ENCODE peak calls at places on chromosomes 7 and 10, in seven cellular contexts. S is cerebellar cortex; M is activated CD8-positive, alpha-beta memory T cell treated with anti-CD3 and anti-CD28 coated beads for 24 hours; L is right atrium auricular region; R is stimulated activated CD8-positive, alpha-beta memory T cell treated with anti-CD3 and anti-CD28 coated beads, Interleukin-4, amount 100 ng/mL, for 24 hours; G is A673; I is RPMI7951. V is an unnamed sample.

GRCh38 chr10:132536241-132536963 is 1.2 kb upstream of the INPP5A start:
- DNase-seq in S (peak), M (no peak), R (no peak), G (no peak), I (no peak), L (no peak), V (peak)

GRCh38 chr7:36021917-36022550 is 131.0 kb upstream of the EEPD1 start:
- DNase-seq in L (no peak), M (no peak), I (no peak), R (no peak), S (peak), G (no peak), V (peak)

GRCh38 chr7:44196450-44196872 is 4.3 kb upstream of the YKT6 start:
- DNase-seq in I (peak), M (no peak), R (no peak), G (peak), S (peak), L (no peak), V (peak)

GRCh38 chr7:63080406-63080805 is 918.2 kb upstream of the ZNF722 start:
- DNase-seq in I (no peak), L (no peak), M (no peak), R (no peak), G (no peak), S (no peak), V (no peak)

GRCh38 chr10:68088744-68089143 is 13.7 kb upstream of the HERC4 start:
- DNase-seq in L (no peak), R (no peak), I (peak), S (no peak), M (no peak), G (peak), V (no peak)

GRCh38 chr7:4706384-4707032 is 24.4 kb downstream of the FOXK1 start:
- DNase-seq in R (no peak), M (no peak), I (no peak), S (no peak), G (peak), L (no peak), V (no peak)

GRCh38 chr7:128056901-128057300 is 25.7 kb upstream of the LRRC4 start:
- DNase-seq in R (no peak), S (no peak), I (peak), G (no peak), L (no peak), M (no peak), V (no peak)

GRCh38 chr7:47361746-47362215 is 220.1 kb downstream of the TNS3 start:
- DNase-seq in S (peak), I (peak), G (no peak), L (no peak), M (peak), R (peak), V (peak)

GRCh38 chr10:67815571-67816059 is 22.4 kb downstream of the DNAJC12 start:
- DNase-seq in L (no peak), I (no peak), M (no peak), R (no peak), S (no peak), G (peak), V (no peak)

GRCh38 chr7:18177815-18178660 is 150.4 kb upstream of the PRPS1L1 start:
- DNase-seq in I (peak), M (no peak), G (no peak), S (no peak), R (no peak), L (no peak), V (no peak)

GRCh38 chr10:112539340-112539739 is 92.3 kb downstream of the VTI1A start:
- DNase-seq in I (no peak), G (peak), R (no peak), S (no peak), M (no peak), L (no peak), V (no peak)

GRCh38 chr7:31104361-31105255 is 52.5 kb downstream of the ADCYAP1R1 start:
- DNase-seq in L (no peak), M (peak), R (no peak), S (no peak), I (no peak), G (no peak), V (no peak)

GRCh38 chr7:28599411-28599810 is 187.1 kb downstream of the CREB5 start:
- DNase-seq in L (no peak), M (no peak), R (no peak), S (no peak), I (no peak), G (no peak), V (no peak)

GRCh38 chr7:14270099-14270498 is 280.6 kb upstream of the ETV1 start:
- DNase-seq in S (no peak), L (no peak), R (no peak), I (no peak), M (no peak), G (no peak), V (no peak)

GRCh38 chr10:129393812-129394211 is 73.2 kb upstream of the MGMT start:
- DNase-seq in M (no peak), R (no peak), I (no peak), L (peak), S (no peak), G (no peak), V (no peak)

GRCh38 chr7:121126201-121126600 is 137.7 kb downstream of the CPED1 start:
- DNase-seq in M (no peak), G (no peak), I (no peak), R (no peak), L (no peak), S (no peak), V (no peak)

GRCh38 chr7:154929006-154929726 is 73.8 kb downstream of the PAXIP1 start:
- DNase-seq in R (no peak), G (peak), M (no peak), S (no peak), L (no peak), I (no peak), V (no peak)

GRCh38 chr10:113765910-113766309 is 14.4 kb downstream of the PLEKHS1 start:
- DNase-seq in I (no peak), L (no peak), R (no peak), G (no peak), S (no peak), M (no peak), V (no peak)

GRCh38 chr10:110834622-110835219 is 37.0 kb upstream of the PDCD4 start:
- DNase-seq in L (peak), I (no peak), R (no peak), S (no peak), G (peak), M (peak), V (no peak)

GRCh38 chr10:14074062-14074884 is 256.5 kb downstream of the FRMD4A start:
- DNase-seq in M (no peak), S (peak), G (peak), R (no peak), L (peak), I (peak), V (peak)

GRCh38 chr7:94177441-94177840 is 173.3 kb upstream of the BET1 start:
- DNase-seq in S (no peak), I (no peak), R (no peak), L (no peak), M (no peak), G (peak), V (no peak)

GRCh38 chr10:87761892-87762291 is 56.1 kb downstream of the ATAD1 start:
- DNase-seq in L (no peak), S (no peak), G (peak), M (no peak), I (peak), R (peak), V (no peak)

GRCh38 chr10:94614558-94614957 is 69.0 kb downstream of the HELLS start:
- DNase-seq in G (no peak), I (no peak), S (no peak), L (no peak), M (no peak), R (no peak), V (no peak)

GRCh38 chr10:125194814-125195213 is 34.5 kb upstream of the CTBP2 start:
- DNase-seq in L (no peak), I (no peak), S (no peak), R (no peak), G (no peak), M (no peak), V (no peak)

GRCh38 chr10:129063877-129064276 is 403.2 kb upstream of the MGMT start:
- DNase-seq in R (no peak), M (no peak), S (no peak), L (peak), G (no peak), I (no peak), V (no peak)

GRCh38 chr10:118966131-118967125 is 63.1 kb upstream of the NANOS1 start:
- DNase-seq in I (no peak), R (no peak), M (no peak), L (no peak), G (no peak), S (peak), V (peak)

GRCh38 chr10:43208147-43209063 is 58.5 kb downstream of the RASGEF1A start:
- DNase-seq in R (no peak), M (peak), L (no peak), I (no peak), G (no peak), S (no peak), V (no peak)

GRCh38 chr7:119270045-119270464 is 1002.9 kb upstream of the KCND2 start:
- DNase-seq in L (no peak), I (peak), R (no peak), G (peak), S (peak), M (no peak), V (peak)

GRCh38 chr10:124007773-124008145 is 85.6 kb downstream of the CHST15 start:
- DNase-seq in I (no peak), M (no peak), S (no peak), L (no peak), G (no peak), R (no peak), V (no peak)

V was measured in G401.